ENCODE peak calls at places on chromosomes 6 and 20, in eight cellular contexts. Y, N, D, X, T, Q, I and U are unnamed samples.

GRCh38 chr6:137155830-137156229 is 17.6 kb downstream of the IL22RA2 start:
- DNase-seq in Y (no peak), N (no peak), D (no peak), X (peak; percentile 72), T (no peak), Q (no peak), I (no peak), U (no peak)

GRCh38 chr6:165117121-165117520 is 192.3 kb downstream of the C6orf118 start:
- DNase-seq in Y (no peak), N (no peak), D (no peak), X (no peak), T (no peak), Q (no peak), I (no peak), U (no peak)

GRCh38 chr6:54428437-54428836 is 120.2 kb downstream of the TINAG start:
- DNase-seq in Y (no peak), N (no peak), D (no peak), X (no peak), T (no peak), Q (no peak), I (no peak), U (no peak)

GRCh38 chr6:158764941-158765340 is 54.2 kb downstream of the EZR start:
- DNase-seq in Y (no peak), N (peak; percentile 61), D (no peak), X (no peak), T (no peak), Q (no peak), I (no peak), U (no peak)

GRCh38 chr6:106728296-106728870 is 99.0 kb downstream of the QRSL1 start:
- DNase-seq in Y (no peak), N (no peak), D (no peak), X (no peak), T (no peak), Q (peak; percentile 85), I (no peak), U (no peak)

GRCh38 chr6:52735071-52735470 is 28.2 kb downstream of the GSTA2 start:
- DNase-seq in Y (no peak), N (no peak), D (no peak), X (no peak), T (no peak), Q (no peak), I (no peak), U (no peak)

GRCh38 chr6:153231048-153231635 is 100.1 kb upstream of the RGS17 start:
- DNase-seq in Y (peak; percentile 29), N (peak; percentile 92), D (peak; percentile 38), X (no peak), T (no peak), Q (peak; percentile 70), I (peak; percentile 33), U (peak; percentile 76)

GRCh38 chr20:47244451-47244850 is 112.0 kb downstream of the ZMYND8 start:
- DNase-seq in Y (no peak), N (no peak), D (no peak), X (no peak), T (no peak), Q (no peak), I (no peak), U (peak; percentile 51)

GRCh38 chr20:15310361-15310760 is 972.9 kb upstream of the FLRT3 start:
- DNase-seq in Y (no peak), N (no peak), D (no peak), X (no peak), T (no peak), Q (no peak), I (peak; percentile 49), U (no peak)

GRCh38 chr6:14453712-14454466 is 336.3 kb downstream of the CD83 start:
- DNase-seq in Y (no peak), N (no peak), D (no peak), X (no peak), T (no peak), Q (no peak), I (no peak), U (peak; percentile 40)

GRCh38 chr6:12150812-12151432 is 138.8 kb downstream of the HIVEP1 start:
- DNase-seq in Y (no peak), N (peak; percentile 85), D (no peak), X (no peak), T (no peak), Q (peak; percentile 62), I (no peak), U (peak; percentile 79)

GRCh38 chr6:56374841-56375369 is 127.5 kb upstream of the COL21A1 start:
- DNase-seq in Y (no peak), N (no peak), D (peak; percentile 59), X (no peak), T (no peak), Q (no peak), I (no peak), U (no peak)

GRCh38 chr6:106381223-106381622 is 20.7 kb downstream of the CRYBG1 start:
- DNase-seq in Y (no peak), N (no peak), D (no peak), X (no peak), T (no peak), Q (no peak), I (no peak), U (no peak)

GRCh38 chr6:160015778-160016684 is 47.1 kb downstream of the IGF2R start:
- DNase-seq in Y (no peak), N (no peak), D (no peak), X (peak; percentile 62), T (no peak), Q (no peak), I (no peak), U (no peak)

GRCh38 chr6:13683038-13683437 is 28.6 kb downstream of the RANBP9 start:
- DNase-seq in Y (no peak), N (no peak), D (no peak), X (no peak), T (no peak), Q (no peak), I (no peak), U (no peak)

GRCh38 chr6:89250239-89250638 is 33.1 kb upstream of the GABRR1 start:
- DNase-seq in Y (no peak), N (no peak), D (no peak), X (no peak), T (no peak), Q (no peak), I (no peak), U (no peak)

DNA sequence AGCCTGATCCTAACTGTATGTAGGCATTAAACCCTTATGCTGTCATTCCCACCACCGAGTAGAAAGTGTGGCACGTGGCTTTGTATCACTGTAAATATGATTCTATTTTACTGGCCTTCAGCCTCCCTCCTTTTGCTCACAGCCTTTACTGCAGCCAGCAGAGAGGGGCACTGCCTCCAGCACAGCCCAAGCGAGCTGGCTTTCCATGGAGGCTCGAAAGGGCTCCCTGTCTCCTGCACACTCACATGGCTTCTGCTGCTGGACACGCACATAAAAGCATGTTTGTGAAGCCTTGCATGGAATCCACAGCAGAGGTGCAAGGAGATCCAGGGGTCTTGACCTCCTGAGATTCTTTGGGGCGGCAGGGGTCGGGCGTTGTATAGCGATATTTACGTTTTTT is 51.3 kb downstream of the RNASET2 start:
- DNase-seq in Y (no peak), N (no peak), D (no peak), X (no peak), T (no peak), Q (no peak), I (no peak), U (no peak)
- H3K27ac ChIP-seq in Y (no peak overlapping the region), N (no peak overlapping the region), D (no peak overlapping the region), X (no peak overlapping the region), T (no peak overlapping the region), Q (no peak overlapping the region), I (no peak overlapping the region), U (no peak overlapping the region)

DNA sequence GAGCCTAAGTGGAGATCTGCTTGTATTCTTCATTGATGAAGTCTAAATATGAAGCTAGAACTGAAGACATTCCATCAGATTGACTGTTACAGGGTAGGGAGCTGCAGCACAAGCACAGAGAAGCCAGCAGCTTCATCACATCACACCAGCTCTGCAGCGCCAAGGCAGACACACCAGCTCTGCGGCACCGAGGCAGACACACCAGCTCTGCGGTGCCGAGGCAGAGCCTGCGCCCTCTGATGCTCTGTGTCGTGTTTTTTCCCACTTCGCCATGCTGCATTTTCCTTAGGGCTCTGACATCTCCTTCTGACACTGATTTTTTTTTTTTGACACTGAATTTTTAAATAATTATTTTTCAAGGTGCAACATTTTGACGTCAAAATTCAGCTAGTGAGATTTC is 784 bp downstream of the BTNL2 start:
- DNase-seq in Y (no peak), N (no peak), D (no peak), X (no peak), T (no peak), Q (no peak), I (no peak), U (no peak)
- H3K36me3 ChIP-seq in Y (no peaks in the 10 kb centered on the region), N (no peaks in the 10 kb centered on the region), D (no peaks in the 10 kb centered on the region), X (no peaks in the 10 kb centered on the region), T (no peaks in the 10 kb centered on the region), Q (no peaks in the 10 kb centered on the region), I (no peaks in the 10 kb centered on the region), U (no peaks in the 10 kb centered on the region)

GRCh38 chr6:24903681-24904080 is 32.1 kb downstream of the RIPOR2 start:
- DNase-seq in Y (no peak), N (no peak), D (no peak), X (no peak), T (no peak), Q (no peak), I (no peak), U (no peak)

GRCh38 chr6:24905485-24905884 is 30.3 kb downstream of the RIPOR2 start:
- DNase-seq in Y (no peak), N (no peak), D (no peak), X (no peak), T (no peak), Q (no peak), I (no peak), U (no peak)

GRCh38 chr6:24908555-24908954 is 27.2 kb downstream of the RIPOR2 start:
- DNase-seq in Y (no peak), N (no peak), D (no peak), X (no peak), T (no peak), Q (no peak), I (no peak), U (no peak)

GRCh38 chr6:24907959-24908358 is 27.8 kb downstream of the RIPOR2 start:
- DNase-seq in Y (no peak), N (no peak), D (no peak), X (no peak), T (no peak), Q (no peak), I (no peak), U (no peak)

GRCh38 chr6:24906314-24906713 is 29.4 kb downstream of the RIPOR2 start:
- DNase-seq in Y (no peak), N (no peak), D (no peak), X (no peak), T (no peak), Q (no peak), I (no peak), U (no peak)
- H3K27ac ChIP-seq in Y (peak overlapping the region; percentile 87), N (no peak overlapping the region), D (no peak overlapping the region), X (peak overlapping the region; percentile 70), T (no peak overlapping the region), Q (no peak overlapping the region), I (no peak overlapping the region), U (no peak overlapping the region)

DNA sequence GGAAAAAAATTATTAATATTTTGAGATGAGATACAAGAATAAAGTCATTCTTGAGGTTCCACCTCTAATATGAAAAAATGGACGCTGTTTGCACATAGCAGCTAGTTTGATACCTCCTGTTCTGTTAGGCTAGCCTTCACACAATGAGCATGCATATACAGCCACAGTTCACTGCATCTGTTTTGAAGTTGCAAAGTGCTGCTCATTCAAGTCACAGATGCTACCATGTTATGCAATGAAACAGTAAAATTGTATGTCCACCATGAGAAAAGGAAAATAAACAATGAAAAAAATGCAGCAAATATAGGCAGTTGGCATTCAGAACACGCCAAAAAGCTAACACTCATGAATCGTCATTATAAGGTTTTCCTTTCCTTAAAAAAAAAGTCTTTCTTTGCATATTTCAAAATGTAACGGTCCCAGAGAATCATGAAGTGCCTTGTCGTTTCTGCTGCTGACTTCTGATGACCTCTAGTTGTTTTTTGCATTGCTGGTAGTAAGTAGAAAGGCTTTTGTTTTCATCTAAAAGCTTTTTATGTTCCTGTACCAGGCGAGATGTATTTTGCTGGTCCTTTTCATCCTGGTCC is 70.7 kb downstream of the MAP3K7 start:
- DNase-seq in Y (no peak), N (no peak), D (no peak), X (no peak), T (no peak), Q (no peak), I (no peak), U (no peak)
- H3K36me3 ChIP-seq in Y (no peaks in the 10 kb centered on the region), N (peaks cover 84% of the 10 kb centered on the region), D (peaks cover 26% of the 10 kb centered on the region), X (peaks cover 9% of the 10 kb centered on the region), T (peaks cover 59% of the 10 kb centered on the region), Q (peaks cover 75% of the 10 kb centered on the region), I (peaks cover 15% of the 10 kb centered on the region), U (peaks cover 16% of the 10 kb centered on the region)